ENCODE peak calls at places on chromosome 18, in ten cellular contexts. One of them, this sample, is unnamed.

GRCh38 chr18:361100-361732 is 93.4 kb upstream of the THOC1 start:
- DNase-seq in RPMI7951: peak
- DNase-seq in iris pigment epithelial cell: no peak
- DNase-seq in activated naive CD8-positive, alpha-beta T cell treated with anti-CD3 and anti-CD28 coated beads, Interleukin-2, amount 50 U/mL, for 24 hours: no peak
- DNase-seq in H9: no peak
- DNase-seq in AG04449: no peak
- DNase-seq in C1 segment of cervical spinal cord: no peak
- DNase-seq in mucosa of descending colon: no peak
- DNase-seq in WTC11: no peak
- DNase-seq in neural crest cell: no peak
- DNase-seq in this sample: no peak

GRCh38 chr18:44654555-44654954 is 26.1 kb upstream of the SETBP1 start:
- DNase-seq in C1 segment of cervical spinal cord: no peak
- DNase-seq in activated naive CD8-positive, alpha-beta T cell treated with anti-CD3 and anti-CD28 coated beads, Interleukin-2, amount 50 U/mL, for 24 hours: no peak
- DNase-seq in iris pigment epithelial cell: peak
- DNase-seq in H9: no peak
- DNase-seq in mucosa of descending colon: no peak
- DNase-seq in RPMI7951: peak
- DNase-seq in WTC11: no peak
- DNase-seq in AG04449: peak
- DNase-seq in neural crest cell: no peak
- DNase-seq in this sample: no peak

GRCh38 chr18:31555971-31556747 is 35.5 kb upstream of the TTR start:
- DNase-seq in activated naive CD8-positive, alpha-beta T cell treated with anti-CD3 and anti-CD28 coated beads, Interleukin-2, amount 50 U/mL, for 24 hours: peak
- DNase-seq in H9: no peak
- DNase-seq in mucosa of descending colon: no peak
- DNase-seq in neural crest cell: peak
- DNase-seq in WTC11: peak
- DNase-seq in C1 segment of cervical spinal cord: no peak
- DNase-seq in iris pigment epithelial cell: peak
- DNase-seq in AG04449: peak
- DNase-seq in RPMI7951: peak
- DNase-seq in this sample: peak

GRCh38 chr18:23283933-23284430 is 148.7 kb downstream of the CABLES1 start:
- DNase-seq in C1 segment of cervical spinal cord: no peak
- DNase-seq in mucosa of descending colon: no peak
- DNase-seq in iris pigment epithelial cell: peak
- DNase-seq in AG04449: no peak
- DNase-seq in neural crest cell: no peak
- DNase-seq in H9: peak
- DNase-seq in activated naive CD8-positive, alpha-beta T cell treated with anti-CD3 and anti-CD28 coated beads, Interleukin-2, amount 50 U/mL, for 24 hours: peak
- DNase-seq in WTC11: peak
- DNase-seq in RPMI7951: peak
- DNase-seq in this sample: peak

GRCh38 chr18:51537487-51537886 is 340.0 kb upstream of the MEX3C start:
- DNase-seq in RPMI7951: peak
- DNase-seq in C1 segment of cervical spinal cord: peak
- DNase-seq in H9: peak
- DNase-seq in iris pigment epithelial cell: no peak
- DNase-seq in activated naive CD8-positive, alpha-beta T cell treated with anti-CD3 and anti-CD28 coated beads, Interleukin-2, amount 50 U/mL, for 24 hours: no peak
- DNase-seq in WTC11: peak
- DNase-seq in AG04449: no peak
- DNase-seq in neural crest cell: peak
- DNase-seq in mucosa of descending colon: no peak
- DNase-seq in this sample: no peak

GRCh38 chr18:6746386-6746960 is 17.0 kb downstream of the ARHGAP28 start:
- DNase-seq in H9: no peak
- DNase-seq in neural crest cell: no peak
- DNase-seq in WTC11: no peak
- DNase-seq in RPMI7951: no peak
- DNase-seq in iris pigment epithelial cell: peak
- DNase-seq in activated naive CD8-positive, alpha-beta T cell treated with anti-CD3 and anti-CD28 coated beads, Interleukin-2, amount 50 U/mL, for 24 hours: no peak
- DNase-seq in C1 segment of cervical spinal cord: no peak
- DNase-seq in mucosa of descending colon: no peak
- DNase-seq in AG04449: no peak
- DNase-seq in this sample: no peak

GRCh38 chr18:22846088-22846683 is 86.9 kb upstream of the RBBP8 start:
- DNase-seq in AG04449: no peak
- DNase-seq in H9: no peak
- DNase-seq in C1 segment of cervical spinal cord: no peak
- DNase-seq in mucosa of descending colon: no peak
- DNase-seq in RPMI7951: peak
- DNase-seq in neural crest cell: no peak
- DNase-seq in WTC11: no peak
- DNase-seq in iris pigment epithelial cell: peak
- DNase-seq in activated naive CD8-positive, alpha-beta T cell treated with anti-CD3 and anti-CD28 coated beads, Interleukin-2, amount 50 U/mL, for 24 hours: no peak
- DNase-seq in this sample: no peak

GRCh38 chr18:13568443-13569392 is 157.6 kb downstream of the FAM210A start:
- DNase-seq in activated naive CD8-positive, alpha-beta T cell treated with anti-CD3 and anti-CD28 coated beads, Interleukin-2, amount 50 U/mL, for 24 hours: peak
- DNase-seq in C1 segment of cervical spinal cord: no peak
- DNase-seq in H9: no peak
- DNase-seq in AG04449: no peak
- DNase-seq in neural crest cell: no peak
- DNase-seq in iris pigment epithelial cell: no peak
- DNase-seq in WTC11: no peak
- DNase-seq in RPMI7951: no peak
- DNase-seq in mucosa of descending colon: no peak
- DNase-seq in this sample: peak

GRCh38 chr18:79695856-79696850 is 16.6 kb downstream of the CTDP1 start:
- DNase-seq in H9: no peak
- DNase-seq in iris pigment epithelial cell: no peak
- DNase-seq in mucosa of descending colon: peak
- DNase-seq in WTC11: no peak
- DNase-seq in RPMI7951: no peak
- DNase-seq in activated naive CD8-positive, alpha-beta T cell treated with anti-CD3 and anti-CD28 coated beads, Interleukin-2, amount 50 U/mL, for 24 hours: no peak
- DNase-seq in AG04449: no peak
- DNase-seq in C1 segment of cervical spinal cord: no peak
- DNase-seq in neural crest cell: no peak
- DNase-seq in this sample: no peak

GRCh38 chr18:55351220-55351619 is 236.8 kb downstream of the TCF4 start:
- DNase-seq in H9: no peak
- DNase-seq in iris pigment epithelial cell: peak
- DNase-seq in neural crest cell: no peak
- DNase-seq in mucosa of descending colon: no peak
- DNase-seq in C1 segment of cervical spinal cord: peak
- DNase-seq in activated naive CD8-positive, alpha-beta T cell treated with anti-CD3 and anti-CD28 coated beads, Interleukin-2, amount 50 U/mL, for 24 hours: no peak
- DNase-seq in RPMI7951: no peak
- DNase-seq in AG04449: no peak
- DNase-seq in WTC11: no peak
- DNase-seq in this sample: no peak

GRCh38 chr18:51066273-51066672 is 36.3 kb downstream of the SMAD4 start:
- DNase-seq in C1 segment of cervical spinal cord: no peak
- DNase-seq in RPMI7951: no peak
- DNase-seq in neural crest cell: no peak
- DNase-seq in AG04449: no peak
- DNase-seq in WTC11: no peak
- DNase-seq in activated naive CD8-positive, alpha-beta T cell treated with anti-CD3 and anti-CD28 coated beads, Interleukin-2, amount 50 U/mL, for 24 hours: no peak
- DNase-seq in mucosa of descending colon: no peak
- DNase-seq in H9: no peak
- DNase-seq in iris pigment epithelial cell: peak
- DNase-seq in this sample: no peak

GRCh38 chr18:55651236-55651635 is 63.2 kb upstream of the TCF4 start:
- DNase-seq in H9: no peak
- DNase-seq in iris pigment epithelial cell: no peak
- DNase-seq in C1 segment of cervical spinal cord: no peak
- DNase-seq in neural crest cell: no peak
- DNase-seq in mucosa of descending colon: no peak
- DNase-seq in AG04449: no peak
- DNase-seq in WTC11: no peak
- DNase-seq in RPMI7951: no peak
- DNase-seq in activated naive CD8-positive, alpha-beta T cell treated with anti-CD3 and anti-CD28 coated beads, Interleukin-2, amount 50 U/mL, for 24 hours: no peak
- DNase-seq in this sample: no peak

GRCh38 chr18:67463829-67464228 is 52.7 kb downstream of the DSEL start:
- DNase-seq in AG04449: no peak
- DNase-seq in WTC11: no peak
- DNase-seq in C1 segment of cervical spinal cord: peak
- DNase-seq in neural crest cell: no peak
- DNase-seq in H9: no peak
- DNase-seq in RPMI7951: peak
- DNase-seq in iris pigment epithelial cell: peak
- DNase-seq in mucosa of descending colon: no peak
- DNase-seq in activated naive CD8-positive, alpha-beta T cell treated with anti-CD3 and anti-CD28 coated beads, Interleukin-2, amount 50 U/mL, for 24 hours: no peak
- DNase-seq in this sample: no peak

GRCh38 chr18:72652990-72653593 is 109.0 kb upstream of the CBLN2 start:
- DNase-seq in activated naive CD8-positive, alpha-beta T cell treated with anti-CD3 and anti-CD28 coated beads, Interleukin-2, amount 50 U/mL, for 24 hours: peak
- DNase-seq in mucosa of descending colon: peak
- DNase-seq in neural crest cell: peak
- DNase-seq in C1 segment of cervical spinal cord: no peak
- DNase-seq in RPMI7951: peak
- DNase-seq in WTC11: peak
- DNase-seq in H9: peak
- DNase-seq in AG04449: no peak
- DNase-seq in iris pigment epithelial cell: peak
- DNase-seq in this sample: peak

GRCh38 chr18:74457043-74457742 is at the start of gene DIPK1C:
- DNase-seq in activated naive CD8-positive, alpha-beta T cell treated with anti-CD3 and anti-CD28 coated beads, Interleukin-2, amount 50 U/mL, for 24 hours: no peak
- DNase-seq in neural crest cell: no peak
- DNase-seq in H9: no peak
- DNase-seq in C1 segment of cervical spinal cord: peak
- DNase-seq in mucosa of descending colon: no peak
- DNase-seq in AG04449: no peak
- DNase-seq in RPMI7951: no peak
- DNase-seq in iris pigment epithelial cell: no peak
- DNase-seq in WTC11: peak
- DNase-seq in this sample: no peak

GRCh38 chr18:9849407-9849961 is 36.3 kb upstream of the TXNDC2 start:
- DNase-seq in neural crest cell: no peak
- DNase-seq in activated naive CD8-positive, alpha-beta T cell treated with anti-CD3 and anti-CD28 coated beads, Interleukin-2, amount 50 U/mL, for 24 hours: no peak
- DNase-seq in iris pigment epithelial cell: no peak
- DNase-seq in AG04449: no peak
- DNase-seq in H9: no peak
- DNase-seq in WTC11: no peak
- DNase-seq in C1 segment of cervical spinal cord: no peak
- DNase-seq in mucosa of descending colon: peak
- DNase-seq in RPMI7951: peak
- DNase-seq in this sample: no peak

GRCh38 chr18:59008302-59008974 is 131.2 kb upstream of the SEC11C start:
- DNase-seq in AG04449: no peak
- DNase-seq in RPMI7951: peak
- DNase-seq in C1 segment of cervical spinal cord: no peak
- DNase-seq in activated naive CD8-positive, alpha-beta T cell treated with anti-CD3 and anti-CD28 coated beads, Interleukin-2, amount 50 U/mL, for 24 hours: no peak
- DNase-seq in WTC11: no peak
- DNase-seq in iris pigment epithelial cell: peak
- DNase-seq in neural crest cell: no peak
- DNase-seq in H9: peak
- DNase-seq in mucosa of descending colon: no peak
- DNase-seq in this sample: no peak

GRCh38 chr18:834086-834720 is 22.2 kb upstream of the YES1 start:
- DNase-seq in WTC11: no peak
- DNase-seq in activated naive CD8-positive, alpha-beta T cell treated with anti-CD3 and anti-CD28 coated beads, Interleukin-2, amount 50 U/mL, for 24 hours: no peak
- DNase-seq in iris pigment epithelial cell: no peak
- DNase-seq in mucosa of descending colon: no peak
- DNase-seq in C1 segment of cervical spinal cord: no peak
- DNase-seq in AG04449: no peak
- DNase-seq in neural crest cell: no peak
- DNase-seq in H9: no peak
- DNase-seq in RPMI7951: peak
- DNase-seq in this sample: no peak

GRCh38 chr18:22238681-22239080 is 69.3 kb downstream of the GATA6 start:
- DNase-seq in mucosa of descending colon: no peak
- DNase-seq in neural crest cell: no peak
- DNase-seq in WTC11: no peak
- DNase-seq in activated naive CD8-positive, alpha-beta T cell treated with anti-CD3 and anti-CD28 coated beads, Interleukin-2, amount 50 U/mL, for 24 hours: no peak
- DNase-seq in H9: no peak
- DNase-seq in C1 segment of cervical spinal cord: no peak
- DNase-seq in AG04449: no peak
- DNase-seq in iris pigment epithelial cell: no peak
- DNase-seq in RPMI7951: no peak
- DNase-seq in this sample: no peak

GRCh38 chr18:58611471-58612131 is 17.3 kb downstream of the ALPK2 start:
- DNase-seq in mucosa of descending colon: no peak
- DNase-seq in C1 segment of cervical spinal cord: no peak
- DNase-seq in H9: peak
- DNase-seq in WTC11: peak
- DNase-seq in RPMI7951: peak
- DNase-seq in iris pigment epithelial cell: no peak
- DNase-seq in activated naive CD8-positive, alpha-beta T cell treated with anti-CD3 and anti-CD28 coated beads, Interleukin-2, amount 50 U/mL, for 24 hours: no peak
- DNase-seq in neural crest cell: no peak
- DNase-seq in AG04449: no peak
- DNase-seq in this sample: no peak

GRCh38 chr18:581106-581505 is 926 bp downstream of the CETN1 start:
- DNase-seq in iris pigment epithelial cell: no peak
- DNase-seq in mucosa of descending colon: no peak
- DNase-seq in H9: no peak
- DNase-seq in AG04449: no peak
- DNase-seq in activated naive CD8-positive, alpha-beta T cell treated with anti-CD3 and anti-CD28 coated beads, Interleukin-2, amount 50 U/mL, for 24 hours: no peak
- DNase-seq in neural crest cell: no peak
- DNase-seq in WTC11: no peak
- DNase-seq in RPMI7951: no peak
- DNase-seq in C1 segment of cervical spinal cord: no peak
- DNase-seq in this sample: no peak

GRCh38 chr18:13914170-13914569 is 1.2 kb downstream of the MC2R start:
- DNase-seq in neural crest cell: no peak
- DNase-seq in mucosa of descending colon: no peak
- DNase-seq in RPMI7951: no peak
- DNase-seq in C1 segment of cervical spinal cord: no peak
- DNase-seq in H9: no peak
- DNase-seq in iris pigment epithelial cell: no peak
- DNase-seq in WTC11: no peak
- DNase-seq in activated naive CD8-positive, alpha-beta T cell treated with anti-CD3 and anti-CD28 coated beads, Interleukin-2, amount 50 U/mL, for 24 hours: no peak
- DNase-seq in AG04449: no peak
- DNase-seq in this sample: no peak